ENCODE peak calls at places on chromosomes 1 and 21, in eight cellular contexts. S is GM10248; R is GM12878; K is CD4-positive, alpha-beta T cell; H is AG04449; W is stomach; F is CD8-positive, alpha-beta T cell; C is transverse colon. Z is an unnamed sample.

GRCh38 chr1:23187637-23188036 is 19.0 kb upstream of the LUZP1 start:
- DNase-seq in S (no peak), H (no peak), C (peak), K (no peak), F (no peak), R (no peak), W (no peak), Z (no peak)

GRCh38 chr1:150505431-150505830 is 2.5 kb upstream of the ECM1 start:
- DNase-seq in R (no peak), F (no peak), S (no peak), K (no peak), W (no peak), C (no peak), H (no peak), Z (no peak)

GRCh38 chr1:192735298-192735697 is 73.5 kb upstream of the RGS2 start:
- DNase-seq in K (no peak), R (no peak), W (no peak), S (no peak), F (no peak), H (no peak), C (no peak), Z (no peak)

GRCh38 chr1:40438391-40439015 is 11.8 kb upstream of the ZFP69B start:
- DNase-seq in H (no peak), R (no peak), S (peak), K (no peak), W (no peak), C (no peak), F (no peak), Z (no peak)

GRCh38 chr1:121525355-121525754 is 340.6 kb downstream of the SRGAP2C start:
- DNase-seq in H (no peak), K (no peak), W (no peak), C (no peak), F (no peak), R (no peak), S (no peak), Z (no peak)

GRCh38 chr21:37168666-37169065 is 95.6 kb downstream of the TTC3 start:
- DNase-seq in F (no peak), S (no peak), H (no peak), K (no peak), W (no peak), R (no peak), C (no peak), Z (no peak)

GRCh38 chr1:25649505-25650218 is 33.1 kb downstream of the MAN1C1 start:
- DNase-seq in F (no peak), R (no peak), W (no peak), S (no peak), C (no peak), K (peak), H (no peak), Z (no peak)

GRCh38 chr1:32275424-32275823 is 16.5 kb upstream of the HDAC1 start:
- DNase-seq in K (no peak), F (no peak), R (no peak), C (peak), W (peak), S (no peak), H (no peak), Z (no peak)

GRCh38 chr1:8947127-8947691 is 1.5 kb downstream of the CA6 start:
- DNase-seq in R (no peak), H (no peak), S (no peak), W (no peak), K (no peak), C (no peak), F (no peak), Z (no peak)

GRCh38 chr1:239811211-239811902 is 280.3 kb upstream of the FMN2 start:
- DNase-seq in C (no peak), W (no peak), R (no peak), K (no peak), F (no peak), S (no peak), H (no peak), Z (no peak)

GRCh38 chr1:159922499-159923202 is 2.7 kb downstream of the TAGLN2 start:
- DNase-seq in F (no peak), K (no peak), S (no peak), C (peak), W (peak), R (no peak), H (no peak), Z (no peak)

GRCh38 chr1:119506941-119507340 is at the start of gene HSD3B1:
- DNase-seq in H (no peak), W (no peak), K (no peak), R (no peak), C (no peak), F (no peak), S (no peak), Z (no peak)

GRCh38 chr1:215992620-215993019 is 425.5 kb downstream of the KCTD3 start:
- DNase-seq in C (no peak), S (peak), R (no peak), K (no peak), F (no peak), H (no peak), W (no peak), Z (no peak)

GRCh38 chr1:109902204-109902985 is 8.3 kb upstream of the CSF1 start:
- DNase-seq in R (no peak), S (no peak), F (no peak), H (no peak), W (no peak), K (no peak), C (no peak), Z (no peak)

GRCh38 chr1:20885121-20885520 is 98.0 kb upstream of the HP1BP3 start:
- DNase-seq in H (no peak), W (no peak), C (no peak), F (no peak), S (no peak), K (no peak), R (no peak), Z (no peak)

GRCh38 chr1:70966018-70966638 is 81.5 kb downstream of the PTGER3 start:
- DNase-seq in W (no peak), K (no peak), F (no peak), H (no peak), S (peak), C (no peak), R (no peak), Z (no peak)

GRCh38 chr1:234600418-234601216 is 9.4 kb downstream of the IRF2BP2 start:
- DNase-seq in S (no peak), C (peak), H (no peak), K (no peak), F (no peak), R (no peak), W (peak), Z (no peak)

GRCh38 chr1:49199564-49199963 is 422.9 kb upstream of the BEND5 start:
- DNase-seq in C (no peak), F (no peak), W (no peak), K (no peak), S (no peak), R (no peak), H (no peak), Z (no peak)

GRCh38 chr1:154730251-154730650 is 122.3 kb upstream of the ADAR start:
- DNase-seq in W (no peak), R (no peak), H (no peak), S (no peak), C (no peak), K (no peak), F (no peak), Z (no peak)

DNA sequence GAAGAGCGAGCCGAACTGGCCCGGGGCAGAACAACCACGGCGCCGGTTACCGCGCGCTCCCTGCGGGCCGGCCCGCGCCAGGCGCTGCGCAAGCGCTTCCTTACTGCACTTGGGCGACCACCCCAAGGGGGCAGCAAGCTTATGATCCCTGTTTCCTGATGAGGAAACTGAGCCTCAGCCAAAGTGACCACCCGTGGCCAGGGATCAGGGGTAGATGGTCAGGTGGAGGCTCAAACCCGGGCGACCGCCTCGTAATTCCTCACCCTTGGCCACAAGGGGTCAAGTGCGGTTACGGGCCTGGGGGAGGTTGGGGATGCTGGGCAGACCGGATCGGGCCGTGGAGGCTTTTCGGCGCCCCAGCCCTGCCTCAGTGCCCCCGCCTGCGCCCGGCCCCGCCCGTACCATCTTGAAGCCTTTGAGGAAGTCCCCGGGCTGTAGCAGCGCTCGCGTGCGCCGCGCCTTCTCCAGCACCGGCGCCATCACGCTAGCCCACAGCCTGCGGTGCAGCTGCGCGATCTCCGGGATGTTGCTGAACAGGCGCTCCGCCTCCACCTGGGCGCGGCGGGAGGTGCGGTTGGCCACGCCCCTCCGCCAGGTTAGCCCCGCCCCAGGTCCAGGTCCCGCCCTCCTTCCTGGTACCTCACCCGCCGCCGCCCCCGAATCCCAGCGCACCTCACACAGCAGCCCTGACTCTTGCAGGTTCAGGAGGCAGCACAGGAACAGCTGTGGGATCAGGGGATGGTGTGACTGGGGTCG is 5.3 kb upstream of the TNFRSF25 start:
- DNase-seq in C (peak), W (peak), F (no peak), K (no peak), R (no peak), S (no peak), H (no peak), Z (no peak)
- TF ChIP-seq CTCF in C (no peak), W (no peak), F (no peak), K (no peak), R (no peak), S (no peak), H (no peak), Z (no peak)

GRCh38 chr1:178037510-178038253 is 56.2 kb upstream of the RASAL2 start:
- DNase-seq in F (no peak), C (peak), H (no peak), W (peak), S (peak), R (no peak), K (no peak), Z (no peak)
- TF ChIP-seq CTCF in F (no peak), C (peak), H (peak), W (no peak), S (no peak), R (no peak), K (no peak), Z (no peak)

GRCh38 chr1:28370220-28371010 is 875 bp downstream of the PHACTR4 start:
- DNase-seq in F (no peak), C (peak), R (no peak), W (no peak), K (peak), H (no peak), S (peak), Z (no peak)
- TF ChIP-seq CTCF in F (peak), C (peak), R (no peak), W (peak), K (no peak), H (no peak), S (no peak), Z (peak)

GRCh38 chr1:65289449-65289848 is 19.9 kb upstream of the DNAJC6 start:
- DNase-seq in C (no peak), K (no peak), F (no peak), S (no peak), H (no peak), R (no peak), W (no peak), Z (no peak)

GRCh38 chr1:65281846-65282245 is 27.5 kb upstream of the DNAJC6 start:
- DNase-seq in R (no peak), K (no peak), F (no peak), C (no peak), W (no peak), S (no peak), H (no peak), Z (no peak)

GRCh38 chr1:65278344-65279091 is 30.8 kb upstream of the DNAJC6 start:
- DNase-seq in K (no peak), W (no peak), H (no peak), C (no peak), F (no peak), S (no peak), R (no peak), Z (no peak)

GRCh38 chr1:65279092-65279448 is 30.3 kb upstream of the DNAJC6 start:
- DNase-seq in F (no peak), H (no peak), W (no peak), C (no peak), S (no peak), K (no peak), R (no peak), Z (no peak)

DNA sequence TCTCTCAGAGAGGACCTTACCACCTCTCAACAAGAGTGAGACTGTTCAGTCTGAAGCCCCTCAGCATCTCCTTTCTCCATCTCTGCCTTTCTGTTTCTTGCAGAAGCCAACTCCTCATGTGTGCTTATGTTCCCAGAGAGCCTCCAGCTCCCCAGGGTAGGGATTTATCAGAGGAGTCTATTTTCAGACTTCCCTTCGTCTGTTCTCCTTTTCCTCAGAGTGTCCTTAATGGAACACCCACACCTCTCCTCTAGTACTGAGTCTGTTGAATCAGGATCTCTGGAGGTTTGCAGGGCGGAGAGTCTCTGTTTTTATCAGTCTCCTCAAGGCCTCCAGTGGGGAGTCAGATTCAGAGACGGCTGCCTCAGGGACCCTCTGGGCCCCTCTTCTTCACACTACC is 25.1 kb upstream of the DNAJC6 start:
- DNase-seq in C (no peak), F (no peak), K (no peak), H (no peak), S (no peak), R (no peak), W (no peak), Z (no peak)
- TF ChIP-seq CTCF in C (no peak), F (no peak), K (no peak), H (no peak), S (no peak), R (no peak), W (no peak), Z (no peak)

GRCh38 chr1:201958348-201958747 is 3.0 kb downstream of the TIMM17A start:
- DNase-seq in H (no peak), W (no peak), K (no peak), F (no peak), C (no peak), S (no peak), R (no peak), Z (no peak)

GRCh38 chr1:201954263-201955008 is 867 bp upstream of the TIMM17A start:
- DNase-seq in C (no peak), F (no peak), R (no peak), S (no peak), W (no peak), K (no peak), H (no peak), Z (no peak)

GRCh38 chr1:201955750-201956143 is 444 bp downstream of the TIMM17A start:
- DNase-seq in K (no peak), W (no peak), C (no peak), F (no peak), H (no peak), R (peak), S (no peak), Z (no peak)

GRCh38 chr1:201949491-201949890 is 3.1 kb upstream of the LMOD1 start:
- DNase-seq in K (no peak), F (no peak), W (no peak), H (no peak), C (no peak), R (no peak), S (no peak), Z (no peak)

GRCh38 chr1:201955009-201955749 is at the start of gene TIMM17A:
- DNase-seq in S (peak), R (peak), H (peak), K (peak), W (peak), F (peak), C (peak), Z (peak)
- TF ChIP-seq CTCF in S (no peak), R (no peak), H (no peak), K (no peak), W (no peak), F (no peak), C (no peak), Z (no peak)

DNA sequence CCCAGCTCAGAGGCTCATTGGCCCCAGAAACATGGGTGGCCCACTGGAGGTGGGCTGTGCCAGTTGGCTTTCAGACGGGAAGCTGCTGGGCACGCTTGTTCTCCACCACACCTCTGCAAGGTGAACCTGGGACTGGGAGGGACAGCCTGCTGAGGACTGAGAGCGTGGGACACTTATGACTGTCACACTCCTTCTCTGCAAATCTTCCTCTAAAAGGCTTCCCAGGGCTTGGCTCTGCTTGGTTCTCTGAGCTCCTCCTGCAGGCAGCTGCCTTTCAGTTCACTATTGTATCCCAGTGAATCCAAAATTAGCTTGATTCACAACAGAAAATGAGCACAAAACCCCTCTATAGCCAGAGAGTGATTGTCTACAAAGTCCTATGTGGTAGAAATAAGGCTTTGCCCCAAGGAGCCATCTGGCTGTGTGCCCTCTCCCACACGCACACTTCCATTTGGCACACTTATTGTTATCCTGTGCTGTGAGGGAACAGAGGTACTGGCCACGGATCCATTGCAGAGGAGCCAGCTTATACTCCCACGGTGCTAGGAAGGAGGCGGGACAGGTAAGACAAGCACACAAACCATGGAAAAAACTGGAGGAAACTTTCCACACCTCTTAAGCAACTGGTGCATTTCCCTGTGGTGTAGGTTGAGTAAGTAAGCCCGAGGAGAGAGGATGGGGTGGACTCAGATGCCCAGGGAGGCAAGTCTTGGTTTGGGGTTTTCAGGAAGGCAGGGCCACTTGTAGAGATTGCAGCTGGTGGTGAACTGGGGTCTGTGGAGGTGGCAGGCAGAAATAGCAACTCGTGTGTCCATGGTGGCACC is 18.9 kb upstream of the BTG2 start:
- DNase-seq in H (no peak), R (no peak), S (no peak), K (no peak), F (no peak), C (peak), W (peak), Z (no peak)
- TF ChIP-seq CTCF in H (no peak), R (peak), S (no peak), K (no peak), F (no peak), C (no peak), W (no peak), Z (peak)

GRCh38 chr1:166876540-166876838 is 425 bp upstream of the TADA1 start:
- DNase-seq in F (no peak), C (no peak), S (no peak), R (no peak), H (no peak), K (no peak), W (no peak), Z (no peak)
- TF ChIP-seq CTCF in F (peak), C (peak), S (no peak), R (no peak), H (peak), K (peak), W (peak), Z (peak)

GRCh38 chr1:14606632-14607031 is 8.1 kb downstream of the KAZN start:
- DNase-seq in H (no peak), R (no peak), W (no peak), F (no peak), C (no peak), K (no peak), S (no peak), Z (no peak)
- TF ChIP-seq CTCF in H (no peak), R (peak), W (no peak), F (no peak), C (no peak), K (no peak), S (no peak), Z (peak)

DNA sequence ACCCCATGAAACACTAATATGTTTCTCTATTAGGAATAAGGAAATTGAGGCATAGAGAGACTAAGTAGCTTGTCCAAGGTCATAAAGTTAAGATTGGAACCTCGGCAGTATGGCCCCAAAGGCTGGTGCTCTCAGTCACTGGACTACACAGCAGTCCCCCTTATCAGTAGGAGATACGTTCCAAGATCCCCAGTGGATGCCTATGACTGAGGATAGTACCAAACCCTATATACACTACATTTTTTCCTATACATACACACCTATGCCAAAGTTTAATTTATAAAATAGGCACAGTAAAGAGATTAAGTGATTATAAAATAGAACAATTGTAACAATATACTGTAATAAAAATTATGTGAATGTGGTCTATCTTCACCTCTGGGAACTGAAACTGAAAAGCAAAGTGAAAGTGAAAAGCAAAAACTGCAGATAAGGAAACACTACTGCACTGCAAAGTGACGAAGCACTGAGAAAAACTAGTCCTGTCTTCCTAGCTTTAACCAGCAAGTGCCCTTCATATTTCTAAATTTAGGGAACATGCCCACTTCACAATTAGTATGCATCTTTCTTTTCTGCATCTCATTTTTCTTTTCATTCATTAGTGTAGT is 96.8 kb downstream of the INTS7 start:
- DNase-seq in W (no peak), S (no peak), R (peak), H (no peak), K (no peak), F (no peak), C (no peak), Z (no peak)
- TF ChIP-seq CTCF in W (no peak), S (no peak), R (no peak), H (no peak), K (no peak), F (no peak), C (no peak), Z (no peak)